ENCODE peak calls at places on chromosomes 4 and X, in eight cellular contexts. X is naive thymus-derived CD8-positive, alpha-beta T cell; S is pons; Z is globus pallidus; W is midbrain; R is astrocyte of the spinal cord; L is hippocampal formation; P is stimulated activated naive CD4-positive, alpha-beta T cell. J is an unnamed sample.

GRCh38 chrX:103608305-103608963 is 671 bp downstream of the TCEAL3 start:
- DNase-seq in L (no peak), X (no peak), W (no peak), Z (no peak), S (no peak), R (no peak), P (peak), J (no peak)

GRCh38 chr4:10163296-10163695 is 46.7 kb upstream of the WDR1 start:
- DNase-seq in Z (no peak), P (no peak), X (no peak), R (no peak), L (no peak), W (no peak), S (no peak), J (no peak)

GRCh38 chr4:77209012-77209411 is 52.0 kb downstream of the CCNG2 start:
- DNase-seq in X (no peak), W (no peak), Z (no peak), P (no peak), L (no peak), S (no peak), R (no peak), J (no peak)

GRCh38 chr4:123606336-123606735 is 209.7 kb downstream of the SPRY1 start:
- DNase-seq in X (no peak), L (no peak), Z (no peak), R (no peak), P (no peak), W (no peak), S (no peak), J (no peak)

GRCh38 chr4:38021751-38022150 is 61.6 kb downstream of the PTTG2 start:
- DNase-seq in L (no peak), X (no peak), W (no peak), Z (no peak), R (no peak), P (no peak), S (no peak), J (no peak)

GRCh38 chrX:68084765-68085164 is 348.5 kb downstream of the OPHN1 start:
- DNase-seq in Z (no peak), W (no peak), S (peak), P (no peak), R (peak), L (no peak), X (no peak), J (no peak)

GRCh38 chrX:24619647-24620046 is 27.5 kb downstream of the PCYT1B start:
- DNase-seq in R (peak), S (peak), X (no peak), W (peak), Z (peak), P (no peak), L (no peak), J (no peak)

GRCh38 chr4:182653596-182653995 is 263.6 kb downstream of the DCTD start:
- DNase-seq in X (no peak), L (no peak), W (no peak), S (no peak), P (no peak), Z (no peak), R (peak), J (no peak)

GRCh38 chrX:101160001-101160400 is 59.6 kb upstream of the DRP2 start:
- DNase-seq in X (no peak), L (no peak), R (no peak), S (no peak), W (no peak), Z (no peak), P (no peak), J (no peak)

GRCh38 chrX:132119283-132119682 is 8.5 kb downstream of the FRMD7 start:
- DNase-seq in R (no peak), P (no peak), Z (no peak), W (no peak), L (no peak), X (no peak), S (no peak), J (no peak)

GRCh38 chrX:133709486-133709885 is 275.9 kb downstream of the GPC3 start:
- DNase-seq in L (no peak), S (no peak), Z (no peak), X (no peak), W (no peak), R (no peak), P (no peak), J (no peak)

GRCh38 chr4:124666496-124666895 is 46.0 kb downstream of the ANKRD50 start:
- DNase-seq in R (no peak), X (no peak), W (no peak), S (peak), Z (no peak), L (no peak), P (no peak), J (no peak)

GRCh38 chr4:139988863-139989765 is 164.9 kb downstream of the MAML3 start:
- DNase-seq in X (no peak), L (no peak), Z (no peak), W (peak), P (no peak), R (peak), S (peak), J (peak)

GRCh38 chrX:51825432-51825831 is 68.0 kb upstream of the MAGED1 start:
- DNase-seq in Z (no peak), X (no peak), S (no peak), L (no peak), R (no peak), P (no peak), W (no peak), J (no peak)

GRCh38 chr4:137819964-137820383 is 287.7 kb upstream of the PCDH18 start:
- DNase-seq in W (no peak), P (no peak), L (no peak), X (no peak), S (no peak), Z (peak), R (peak), J (peak)

GRCh38 chr4:128358231-128358902 is 70.8 kb upstream of the PGRMC2 start:
- DNase-seq in P (no peak), Z (no peak), L (no peak), W (no peak), R (peak), X (no peak), S (no peak), J (peak)

GRCh38 chr4:108571027-108571569 is 49.3 kb upstream of the RPL34 start:
- DNase-seq in W (no peak), X (no peak), Z (no peak), P (no peak), L (no peak), S (no peak), R (peak), J (no peak)

GRCh38 chr4:41074227-41074626 is 140.1 kb downstream of the APBB2 start:
- DNase-seq in S (no peak), R (no peak), L (no peak), W (no peak), P (no peak), Z (no peak), X (no peak), J (no peak)

GRCh38 chr4:129218355-129218754 is 122.4 kb downstream of the C4orf33 start:
- DNase-seq in Z (peak), R (peak), W (peak), X (no peak), L (peak), S (peak), P (no peak), J (no peak)

GRCh38 chr4:1082215-1083182 is 30.9 kb downstream of the RNF212 start:
- DNase-seq in L (no peak), X (no peak), S (peak), Z (no peak), R (peak), W (no peak), P (no peak), J (peak)

GRCh38 chrX:150899191-150899757 is 806 bp upstream of the CD99L2 start:
- DNase-seq in P (no peak), R (peak), W (peak), S (peak), Z (peak), L (peak), X (peak), J (no peak)

GRCh38 chr4:153433753-153434105 is 32.4 kb upstream of the TMEM131L start:
- DNase-seq in P (no peak), R (no peak), L (no peak), Z (no peak), S (no peak), W (no peak), X (no peak), J (no peak)

GRCh38 chrX:14354541-14354940 is 174.8 kb upstream of the GLRA2 start:
- DNase-seq in L (no peak), S (no peak), W (no peak), P (no peak), R (peak), Z (no peak), X (no peak), J (no peak)

GRCh38 chr4:5050520-5050955 is 742 bp upstream of the STK32B start:
- DNase-seq in L (peak), S (peak), Z (peak), R (peak), W (peak), P (no peak), X (no peak), J (no peak)

GRCh38 chr4:153205757-153206156 is 1.5 kb downstream of the TRIM2 start:
- DNase-seq in L (no peak), X (no peak), W (no peak), Z (no peak), P (no peak), R (peak), S (no peak), J (no peak)

GRCh38 chr4:136927172-136927571 is 605.1 kb downstream of the PCDH18 start:
- DNase-seq in Z (no peak), L (no peak), P (no peak), R (peak), S (no peak), X (no peak), W (no peak), J (peak)

GRCh38 chr4:87042986-87043820 is 108.4 kb downstream of the AFF1 start:
- DNase-seq in R (no peak), L (no peak), P (no peak), Z (no peak), X (no peak), W (no peak), S (no peak), J (no peak)

GRCh38 chr4:179398414-179398813 is 1956.2 kb upstream of the AGA start:
- DNase-seq in X (no peak), R (no peak), L (no peak), P (no peak), S (no peak), Z (no peak), W (no peak), J (no peak)

GRCh38 chr4:153244969-153245368 is 40.7 kb downstream of the TRIM2 start:
- DNase-seq in W (no peak), L (no peak), X (no peak), P (no peak), R (no peak), S (no peak), Z (no peak), J (no peak)

GRCh38 chr4:123555500-123556273 is 159.1 kb downstream of the SPRY1 start:
- DNase-seq in X (no peak), S (peak), P (no peak), Z (peak), R (peak), L (peak), W (peak), J (peak)

GRCh38 chrX:96713303-96713702 is 28.7 kb downstream of the DIAPH2 start:
- DNase-seq in S (no peak), P (no peak), X (no peak), W (no peak), R (no peak), L (no peak), Z (no peak), J (no peak)

GRCh38 chr4:138952405-138952804 is 63.2 kb upstream of the NOCT start:
- DNase-seq in Z (no peak), X (no peak), P (no peak), L (no peak), W (no peak), R (peak), S (no peak), J (no peak)